ENCODE peak calls at places on chromosome 21, in five cellular contexts. E is psoas muscle, N is tibial artery, W is adrenal gland, V is A549. L is an unnamed sample.
A peak's percentile ranks its signal among the peaks of the same experiment; 100 is the strongest.

GRCh38 chr21:46091631-46092025 is 6.3 kb upstream of the COL6A2 start:
- DNase-seq in V (no peak), W (no peak), N (no peak), E (no peak), L (no peak)

GRCh38 chr21:46005081-46005480 is 23.5 kb downstream of the COL6A1 start:
- DNase-seq in V (no peak), N (no peak), E (no peak), W (no peak), L (no peak)

GRCh38 chr21:42225571-42226155 is 6.7 kb downstream of the ABCG1 start:
- DNase-seq in V (no peak), W (peak; percentile 8), E (no peak), N (no peak), L (no peak)

GRCh38 chr21:43854773-43855633 is 10.0 kb upstream of the AGPAT3 start:
- DNase-seq in W (no peak), N (no peak), V (no peak), E (no peak), L (no peak)

GRCh38 chr21:45979141-45979631 is 2.4 kb upstream of the COL6A1 start:
- DNase-seq in N (peak; percentile 22), E (peak; percentile 31), W (no peak), V (no peak), L (no peak)

GRCh38 chr21:43367296-43367695 is 59.6 kb downstream of the SIK1 start:
- DNase-seq in W (no peak), N (no peak), E (no peak), V (no peak), L (no peak)

GRCh38 chr21:25963186-25963585 is 207.4 kb downstream of the APP start:
- DNase-seq in N (no peak), E (no peak), W (peak; percentile 56), V (peak; percentile 3), L (peak; percentile 33)

GRCh38 chr21:43949499-43950208 is 62.5 kb upstream of the TRAPPC10 start:
- DNase-seq in V (no peak), W (no peak), E (peak; percentile 1), N (no peak), L (no peak)

GRCh38 chr21:18041012-18041411 is 203.6 kb upstream of the CHODL start:
- DNase-seq in E (no peak), W (no peak), N (no peak), V (no peak), L (no peak)
- TF ChIP-seq CTCF in E (peak; percentile 8), W (no peak), N (no peak), V (no peak), L (peak; percentile 10)

GRCh38 chr21:16589499-16589898 is 859.7 kb downstream of the USP25 start:
- DNase-seq in N (no peak), E (no peak), W (no peak), V (no peak), L (no peak)

GRCh38 chr21:16588433-16588860 is 858.7 kb downstream of the USP25 start:
- DNase-seq in V (peak; percentile 21), E (peak; percentile 65), W (peak; percentile 87), N (peak; percentile 78), L (peak; percentile 38)

GRCh38 chr21:16589046-16589445 is 859.3 kb downstream of the USP25 start:
- DNase-seq in N (no peak), E (no peak), V (no peak), W (no peak), L (no peak)

GRCh38 chr21:16587141-16587570 is 857.4 kb downstream of the USP25 start:
- DNase-seq in V (peak; percentile 29), N (peak; percentile 53), W (peak; percentile 84), E (peak; percentile 65), L (no peak)

DNA sequence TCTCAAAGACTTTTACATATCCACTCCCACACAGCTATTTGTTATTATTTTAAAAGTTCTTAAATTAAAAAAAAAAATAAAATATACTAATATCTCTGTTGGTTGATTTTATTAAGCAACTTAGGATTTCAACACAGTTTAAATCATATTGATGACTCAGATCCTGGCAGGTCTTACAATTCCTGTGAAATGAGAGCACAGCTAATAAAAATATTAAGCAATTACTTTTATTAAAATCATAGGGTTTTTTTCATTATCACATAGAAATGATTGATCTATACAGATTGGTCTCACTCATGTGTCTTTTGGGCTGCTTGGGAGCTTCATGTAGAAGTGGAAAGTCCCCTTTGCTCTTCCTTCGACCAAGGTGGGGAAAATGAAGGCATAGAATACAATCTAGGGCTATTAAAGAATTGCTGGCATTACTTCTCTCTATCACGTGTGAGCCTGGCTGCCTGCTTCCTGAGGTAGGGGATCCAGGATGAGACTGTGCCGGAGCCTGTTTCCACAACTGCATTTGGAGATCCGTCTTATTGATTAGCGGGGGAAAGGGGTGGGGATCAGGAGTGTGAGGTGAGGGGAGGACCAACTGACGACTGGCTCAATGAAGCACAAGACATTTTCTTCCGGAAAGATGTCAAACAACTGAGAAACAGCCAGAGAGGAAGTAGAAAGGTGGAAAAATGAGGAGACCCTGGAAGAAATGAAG is 858.0 kb downstream of the USP25 start:
- DNase-seq in V (no peak), N (peak; percentile 28), W (peak; percentile 43), E (no peak), L (no peak)
- H3K4me3 ChIP-seq in V (peak overlapping the region; percentile 52), N (peak overlapping the region; percentile 59), W (no peak overlapping the region), E (peak overlapping the region; percentile 64), L (no peak overlapping the region)

DNA sequence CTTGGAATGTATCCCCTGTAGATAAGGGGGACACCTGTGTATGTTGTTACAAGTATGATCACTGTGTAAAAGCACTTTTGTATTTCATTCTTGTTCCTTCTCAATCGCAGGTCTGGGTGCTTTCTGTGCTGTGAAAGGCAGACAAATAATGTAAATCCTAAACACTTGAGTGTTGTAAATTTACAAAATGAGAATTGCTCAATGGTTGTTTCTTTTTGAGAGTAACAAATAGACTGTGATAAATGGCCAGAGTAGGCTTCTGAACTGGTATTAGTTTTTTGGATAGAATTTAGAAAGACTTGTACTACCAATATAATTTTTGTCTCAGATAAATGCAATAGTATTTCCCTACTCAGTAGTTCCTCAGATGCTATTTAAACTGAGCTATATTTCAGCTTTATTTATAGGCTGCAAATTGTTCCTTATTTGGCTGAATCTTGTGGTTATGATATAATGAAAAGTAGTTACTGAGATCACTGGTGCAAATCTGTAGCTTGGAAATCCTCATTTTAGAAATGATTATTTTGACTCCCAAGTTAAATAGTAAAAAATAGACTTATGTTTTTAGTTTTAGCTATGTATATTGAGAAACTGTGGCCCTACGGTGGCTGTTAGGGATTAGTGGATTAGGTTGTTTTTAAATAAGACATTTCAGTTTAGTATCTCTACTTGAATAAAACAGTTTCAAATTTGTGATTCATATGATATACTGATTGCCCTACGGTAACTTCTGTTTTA is 9.2 kb downstream of the BACH1 start:
- DNase-seq in E (no peak), V (no peak), W (no peak), N (no peak), L (no peak)
- H3K4me1 ChIP-seq in E (peaks cover 85% of the 10 kb centered on the region), V (peaks cover 16% of the 10 kb centered on the region), W (peaks cover 33% of the 10 kb centered on the region), N (peaks cover 27% of the 10 kb centered on the region), L (peaks cover 4% of the 10 kb centered on the region)

GRCh38 chr21:35556536-35556935 is 503.8 kb downstream of the SETD4 start:
- DNase-seq in N (no peak), E (no peak), W (no peak), V (no peak), L (no peak)

GRCh38 chr21:35562876-35563275 is 497.4 kb downstream of the SETD4 start:
- DNase-seq in N (no peak), E (no peak), W (no peak), V (no peak), L (no peak)

GRCh38 chr21:35561076-35561475 is 499.2 kb downstream of the SETD4 start:
- DNase-seq in E (no peak), W (no peak), N (no peak), V (no peak), L (no peak)

GRCh38 chr21:35559881-35560280 is 500.4 kb downstream of the SETD4 start:
- DNase-seq in W (no peak), E (no peak), N (no peak), V (no peak), L (no peak)

GRCh38 chr21:35559128-35559831 is 501.0 kb downstream of the SETD4 start:
- DNase-seq in N (no peak), W (peak; percentile 62), V (no peak), E (no peak), L (no peak)
- TF ChIP-seq CTCF in N (no peak), W (no peak), V (no peak), E (no peak), L (no peak)

GRCh38 chr21:14384453-14384852 is 1.5 kb upstream of the HSPA13 start:
- DNase-seq in N (no peak), W (no peak), E (no peak), V (no peak), L (no peak)
- H3K4me3 ChIP-seq in N (no peak overlapping the region), W (no peak overlapping the region), E (peak overlapping the region; percentile 81), V (no peak overlapping the region), L (no peak overlapping the region)

GRCh38 chr21:38990424-38990794 is 184.7 kb downstream of the ETS2 start:
- DNase-seq in W (no peak), V (no peak), N (no peak), E (no peak), L (no peak)
- H3K4me1 ChIP-seq in W (no peaks in the 10 kb centered on the region), V (peaks cover 13% of the 10 kb centered on the region), N (peaks cover 54% of the 10 kb centered on the region), E (peaks cover 73% of the 10 kb centered on the region), L (peaks cover 24% of the 10 kb centered on the region)

GRCh38 chr21:32135401-32136363 is 143.2 kb downstream of the MIS18A start:
- DNase-seq in W (no peak), V (no peak), N (no peak), E (peak; percentile 21), L (no peak)
- TF ChIP-seq CTCF in W (no peak), V (no peak), N (no peak), E (no peak), L (no peak)

DNA sequence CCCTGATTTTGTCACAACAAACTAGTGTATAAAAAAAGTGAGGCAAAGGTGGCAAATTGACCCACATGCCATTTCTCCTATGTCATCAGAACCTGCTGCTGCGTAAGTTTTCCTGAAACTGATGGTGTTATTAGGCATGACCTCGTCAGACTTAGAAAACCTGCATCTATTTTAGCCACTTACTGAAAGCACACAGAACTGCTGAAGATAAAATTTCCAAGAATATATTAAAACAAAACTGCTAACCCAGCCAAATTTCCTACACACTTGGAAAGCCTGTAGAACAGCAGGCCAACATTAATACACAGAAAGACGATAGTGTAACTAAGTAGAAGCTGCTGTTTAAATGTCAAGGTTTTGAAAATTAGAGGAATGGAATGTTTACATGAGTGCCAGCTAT is 674.5 kb upstream of the CXADR start:
- DNase-seq in V (no peak), N (no peak), W (peak; percentile 49), E (no peak), L (no peak)
- H3K4me3 ChIP-seq in V (no peak overlapping the region), N (no peak overlapping the region), W (no peak overlapping the region), E (no peak overlapping the region), L (no peak overlapping the region)

L was measured in lung.